ENCODE peak calls at places on chromosomes 7 and 10, in six cellular contexts. One of them, this sample, is unnamed.

GRCh38 chr10:104694074-104694473 is 53.0 kb downstream of the SORCS3 start:
- DNase-seq in COR-L47: no peak
- DNase-seq in spleen: no peak
- DNase-seq in cardiac muscle cell: no peak
- DNase-seq in T-cell: no peak
- DNase-seq in osteocyte: no peak
- DNase-seq in this sample: no peak

GRCh38 chr10:99536400-99537254 is 3.9 kb downstream of the NKX2-3 start:
- DNase-seq in COR-L47: no peak
- DNase-seq in spleen: no peak
- DNase-seq in cardiac muscle cell: no peak
- DNase-seq in T-cell: no peak
- DNase-seq in osteocyte: no peak
- DNase-seq in this sample: no peak

GRCh38 chr7:86833360-86833759 is 189.7 kb downstream of the GRM3 start:
- DNase-seq in COR-L47: no peak
- DNase-seq in spleen: no peak
- DNase-seq in cardiac muscle cell: no peak
- DNase-seq in T-cell: no peak
- DNase-seq in osteocyte: no peak
- DNase-seq in this sample: no peak

GRCh38 chr10:13708256-13708990 is 121.7 kb downstream of the PRPF18 start:
- DNase-seq in COR-L47: no peak
- DNase-seq in spleen: no peak
- DNase-seq in cardiac muscle cell: no peak
- DNase-seq in T-cell: no peak
- DNase-seq in osteocyte: no peak
- DNase-seq in this sample: no peak

GRCh38 chr10:97828721-97829120 is 20.9 kb upstream of the GOLGA7B start:
- DNase-seq in COR-L47: no peak
- DNase-seq in spleen: no peak
- DNase-seq in cardiac muscle cell: no peak
- DNase-seq in T-cell: peak; percentile 19
- DNase-seq in osteocyte: no peak
- DNase-seq in this sample: no peak

GRCh38 chr10:102117391-102118159 is 2.6 kb downstream of the LDB1 start:
- DNase-seq in COR-L47: peak; percentile 86
- DNase-seq in spleen: peak; percentile 88
- DNase-seq in cardiac muscle cell: peak; percentile 89
- DNase-seq in T-cell: peak; percentile 68
- DNase-seq in osteocyte: peak; percentile 95
- DNase-seq in this sample: no peak

GRCh38 chr7:2980406-2981102 is 63.1 kb downstream of the CARD11 start:
- DNase-seq in COR-L47: no peak
- DNase-seq in spleen: peak; percentile 84
- DNase-seq in cardiac muscle cell: no peak
- DNase-seq in T-cell: no peak
- DNase-seq in osteocyte: no peak
- DNase-seq in this sample: no peak

GRCh38 chr10:75071164-75071489 is 40.3 kb upstream of the SAMD8 start:
- DNase-seq in COR-L47: peak; percentile 46
- DNase-seq in spleen: peak; percentile 29
- DNase-seq in cardiac muscle cell: peak; percentile 34
- DNase-seq in T-cell: no peak
- DNase-seq in osteocyte: no peak
- DNase-seq in this sample: no peak

GRCh38 chr7:139566736-139567646 is 43.5 kb downstream of the CLEC2L start:
- DNase-seq in COR-L47: no peak
- DNase-seq in spleen: peak; percentile 42
- DNase-seq in cardiac muscle cell: no peak
- DNase-seq in T-cell: no peak
- DNase-seq in osteocyte: no peak
- DNase-seq in this sample: no peak

GRCh38 chr10:15035385-15036301 is 8.1 kb upstream of the OLAH start:
- DNase-seq in COR-L47: no peak
- DNase-seq in spleen: no peak
- DNase-seq in cardiac muscle cell: peak; percentile 54
- DNase-seq in T-cell: no peak
- DNase-seq in osteocyte: no peak
- DNase-seq in this sample: no peak

GRCh38 chr10:97412891-97413304 is 11.8 kb upstream of the RRP12 start:
- DNase-seq in COR-L47: no peak
- DNase-seq in spleen: peak; percentile 52
- DNase-seq in cardiac muscle cell: no peak
- DNase-seq in T-cell: no peak
- DNase-seq in osteocyte: no peak
- DNase-seq in this sample: no peak

GRCh38 chr10:79985481-79986072 is 36.7 kb upstream of the SFTPD start:
- DNase-seq in COR-L47: no peak
- DNase-seq in spleen: no peak
- DNase-seq in cardiac muscle cell: peak; percentile 83
- DNase-seq in T-cell: no peak
- DNase-seq in osteocyte: no peak
- DNase-seq in this sample: no peak

GRCh38 chr7:24945899-24946298 is 34.1 kb downstream of the OSBPL3 start:
- DNase-seq in COR-L47: no peak
- DNase-seq in spleen: no peak
- DNase-seq in cardiac muscle cell: no peak
- DNase-seq in T-cell: no peak
- DNase-seq in osteocyte: no peak
- DNase-seq in this sample: no peak

GRCh38 chr7:26729150-26729772 is 135.1 kb downstream of the SKAP2 start:
- DNase-seq in COR-L47: no peak
- DNase-seq in spleen: no peak
- DNase-seq in cardiac muscle cell: no peak
- DNase-seq in T-cell: no peak
- DNase-seq in osteocyte: no peak
- DNase-seq in this sample: no peak

GRCh38 chr10:852386-852785 is 79.1 kb downstream of the LARP4B start:
- DNase-seq in COR-L47: no peak
- DNase-seq in spleen: no peak
- DNase-seq in cardiac muscle cell: no peak
- DNase-seq in T-cell: no peak
- DNase-seq in osteocyte: no peak
- DNase-seq in this sample: no peak

GRCh38 chr10:99689461-99689860 is 30.2 kb downstream of the ENTPD7 start:
- DNase-seq in COR-L47: no peak
- DNase-seq in spleen: no peak
- DNase-seq in cardiac muscle cell: no peak
- DNase-seq in T-cell: no peak
- DNase-seq in osteocyte: no peak
- DNase-seq in this sample: no peak

GRCh38 chr7:130365511-130366441 is 14.5 kb upstream of the CPA1 start:
- DNase-seq in COR-L47: peak; percentile 98
- DNase-seq in spleen: peak; percentile 41
- DNase-seq in cardiac muscle cell: peak; percentile 57
- DNase-seq in T-cell: no peak
- DNase-seq in osteocyte: no peak
- DNase-seq in this sample: no peak

GRCh38 chr7:116041615-116042014 is 11.1 kb upstream of the TFEC start:
- DNase-seq in COR-L47: no peak
- DNase-seq in spleen: no peak
- DNase-seq in cardiac muscle cell: no peak
- DNase-seq in T-cell: no peak
- DNase-seq in osteocyte: no peak
- DNase-seq in this sample: no peak

GRCh38 chr10:34172936-34173533 is 642.1 kb downstream of the PARD3 start:
- DNase-seq in COR-L47: no peak
- DNase-seq in spleen: no peak
- DNase-seq in cardiac muscle cell: peak; percentile 40
- DNase-seq in T-cell: no peak
- DNase-seq in osteocyte: no peak
- DNase-seq in this sample: no peak